ENCODE peak calls at places on chromosomes 13 and 19, in five cellular contexts. R is cardiac fibroblast; G is stimulated activated CD4-positive, alpha-beta T cell treated with anti-CD3 and anti-CD28 coated beads, Interleukin-2, amount 100 ng/mL, for 24 hours; Z is naive thymus-derived CD4-positive, alpha-beta T cell; O is ecto neural progenitor cell. J is an unnamed sample.

GRCh38 chr13:36086117-36086516 is 45.1 kb downstream of the DCLK1 start:
- DNase-seq in R (no peak), G (no peak), O (no peak), Z (no peak), J (peak)

GRCh38 chr13:27599845-27600553 is 20.3 kb downstream of the LNX2 start:
- DNase-seq in G (no peak), R (peak), Z (no peak), O (no peak), J (peak)

GRCh38 chr19:21856751-21857150 is 20.8 kb upstream of the ZNF43 start:
- DNase-seq in G (no peak), O (no peak), Z (no peak), R (no peak), J (no peak)

GRCh38 chr19:18170714-18171255 is 2.8 kb upstream of the IFI30 start:
- DNase-seq in O (no peak), Z (no peak), G (no peak), R (no peak), J (no peak)

GRCh38 chr13:99208845-99209527 is 8.3 kb downstream of the UBAC2 start:
- DNase-seq in O (no peak), Z (no peak), R (no peak), G (no peak), J (no peak)

GRCh38 chr13:34416833-34417425 is 525.1 kb upstream of the NBEA start:
- DNase-seq in G (no peak), R (peak), Z (no peak), O (no peak), J (peak)

GRCh38 chr19:12784394-12784870 is 6.9 kb upstream of the JUNB start:
- DNase-seq in Z (no peak), R (no peak), O (no peak), G (no peak), J (no peak)

GRCh38 chr13:25882732-25883357 is 169.0 kb downstream of the SHISA2 start:
- DNase-seq in G (no peak), R (no peak), O (no peak), Z (no peak), J (no peak)

GRCh38 chr13:46964789-46965527 is 68.1 kb upstream of the HTR2A start:
- DNase-seq in R (peak), O (no peak), Z (no peak), G (no peak), J (no peak)

GRCh38 chr19:4362038-4362828 is 18.9 kb downstream of the MPND start:
- DNase-seq in G (no peak), Z (no peak), R (no peak), O (no peak), J (no peak)

GRCh38 chr19:22263121-22263520 is 23.1 kb upstream of the ZNF729 start:
- DNase-seq in O (no peak), R (no peak), Z (no peak), G (no peak), J (no peak)